ENCODE peak calls at places on chromosome 20, in eight cellular contexts. C is esophagus muscularis mucosa, W is OCI-LY7, E is PC-3, N is astrocyte, Y is A549, J is lung, T is cardiac muscle cell. U is an unnamed sample.

GRCh38 chr20:50093240-50093639 is 19.7 kb downstream of the UBE2V1 start:
- DNase-seq in C (no peak), E (no peak), Y (no peak), W (no peak), N (no peak), T (no peak), J (no peak), U (no peak)

GRCh38 chr20:17227199-17227535 is 327 bp downstream of the PCSK2 start:
- DNase-seq in N (no peak), T (no peak), C (no peak), W (no peak), J (no peak), E (no peak), Y (no peak), U (no peak)

GRCh38 chr20:13158339-13158738 is 62.7 kb upstream of the ISM1 start:
- DNase-seq in W (no peak), N (no peak), T (no peak), C (no peak), E (no peak), J (no peak), Y (no peak), U (no peak)

GRCh38 chr20:14055127-14055742 is 59.9 kb downstream of the MACROD2 start:
- DNase-seq in N (peak), C (no peak), T (peak), Y (peak), E (peak), J (no peak), W (peak), U (peak)

GRCh38 chr20:63751471-63752271 is 12.1 kb downstream of the SLC2A4RG start:
- DNase-seq in E (no peak), C (no peak), J (no peak), N (no peak), W (no peak), Y (no peak), T (no peak), U (no peak)

GRCh38 chr20:46093531-46093930 is 3.8 kb upstream of the NCOA5 start:
- DNase-seq in T (no peak), W (no peak), N (no peak), E (peak), C (no peak), J (no peak), Y (no peak), U (no peak)

GRCh38 chr20:19419420-19419819 is 207.0 kb downstream of the SLC24A3 start:
- DNase-seq in T (no peak), C (no peak), W (no peak), J (no peak), E (no peak), Y (no peak), N (no peak), U (no peak)

GRCh38 chr20:45011108-45011526 is 44.8 kb downstream of the STK4 start:
- DNase-seq in J (peak), T (peak), E (peak), N (peak), C (no peak), Y (peak), W (peak), U (peak)

GRCh38 chr20:61643631-61644386 is 391.7 kb downstream of the CDH4 start:
- DNase-seq in N (no peak), Y (no peak), C (no peak), W (no peak), J (no peak), E (no peak), T (no peak), U (no peak)

GRCh38 chr20:52105045-52105572 is 86.5 kb downstream of the ZFP64 start:
- DNase-seq in Y (peak), J (no peak), N (peak), W (no peak), E (no peak), C (no peak), T (peak), U (no peak)

GRCh38 chr20:1830240-1830639 is 65.0 kb upstream of the SIRPA start:
- DNase-seq in C (no peak), Y (peak), E (peak), N (peak), W (no peak), T (peak), J (peak), U (peak)

GRCh38 chr20:9059931-9060330 is 9.0 kb upstream of the PLCB4 start:
- DNase-seq in T (no peak), W (no peak), Y (no peak), E (peak), N (peak), C (no peak), J (no peak), U (no peak)

GRCh38 chr20:25675161-25675560 is 21.5 kb downstream of the ZNF337 start:
- DNase-seq in N (no peak), J (no peak), Y (no peak), W (no peak), T (no peak), C (peak), E (no peak), U (no peak)

GRCh38 chr20:25672659-25673058 is 24.0 kb downstream of the ZNF337 start:
- DNase-seq in E (no peak), J (no peak), C (peak), T (no peak), Y (no peak), W (no peak), N (no peak), U (no peak)

GRCh38 chr20:25668446-25668845 is 28.2 kb downstream of the ZNF337 start:
- DNase-seq in C (peak), N (no peak), Y (no peak), T (peak), J (no peak), W (no peak), E (no peak), U (no peak)

DNA sequence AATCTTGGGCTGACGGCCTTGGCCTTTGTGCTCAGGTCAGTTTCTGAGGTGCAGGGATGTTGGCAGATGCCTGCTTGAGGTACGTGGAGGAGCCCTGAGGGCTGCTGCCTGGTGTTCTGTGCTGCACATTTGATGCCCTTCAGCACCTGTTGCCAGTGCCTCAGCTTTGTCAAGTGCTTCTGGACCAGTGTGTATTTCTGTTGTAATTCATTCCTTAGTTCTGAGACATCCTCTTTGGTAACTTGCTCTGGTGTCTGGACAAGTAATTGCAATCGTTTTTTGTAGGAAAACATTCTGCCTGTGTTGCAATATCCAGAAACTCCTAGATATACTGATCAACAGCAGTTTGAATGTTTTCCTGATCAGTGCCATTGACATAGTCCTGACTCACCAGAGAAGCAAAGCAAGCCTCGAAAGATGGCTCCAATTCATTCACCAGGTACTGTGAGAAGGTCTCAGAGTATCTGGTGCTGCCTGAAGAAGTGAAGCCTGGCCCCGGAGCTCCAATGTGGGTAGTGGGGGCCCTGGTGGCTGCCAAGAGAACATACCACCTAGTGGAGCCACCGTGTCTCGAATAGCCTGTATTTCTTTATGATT is 26.7 kb downstream of the ZNF337 start:
- DNase-seq in E (peak), J (no peak), C (peak), Y (no peak), N (peak), T (peak), W (peak), U (peak)
- TF ChIP-seq CTCF in E (peak), J (no peak), C (no peak), Y (no peak), N (no peak), T (no peak), W (peak), U (peak)

DNA sequence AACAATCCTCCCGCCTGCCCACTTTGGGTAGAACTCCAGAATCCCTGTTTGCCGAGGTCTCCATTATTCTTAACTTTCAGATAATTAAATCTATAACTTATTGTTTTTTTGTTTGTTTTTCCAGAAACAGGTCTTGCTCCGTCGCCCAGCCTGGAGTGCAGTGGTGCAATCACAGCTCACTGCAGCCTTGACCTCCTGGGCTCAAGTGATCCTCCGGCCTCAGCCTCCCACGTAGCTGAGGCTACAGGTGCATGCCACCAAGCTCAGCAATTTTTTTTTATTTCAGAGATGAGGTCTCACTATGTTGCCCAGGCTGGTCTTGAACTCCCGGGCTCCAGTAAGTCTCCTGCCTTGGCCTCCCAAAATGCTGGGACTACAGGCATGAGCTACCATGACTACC is 28.8 kb downstream of the ZMYND8 start:
- DNase-seq in C (no peak), J (no peak), Y (no peak), N (no peak), T (no peak), W (no peak), E (no peak), U (no peak)
- H3K27ac ChIP-seq in C (peak), J (no peak), Y (peak), N (no peak), T (no peak), W (no peak), E (no peak), U (no peak)

DNA sequence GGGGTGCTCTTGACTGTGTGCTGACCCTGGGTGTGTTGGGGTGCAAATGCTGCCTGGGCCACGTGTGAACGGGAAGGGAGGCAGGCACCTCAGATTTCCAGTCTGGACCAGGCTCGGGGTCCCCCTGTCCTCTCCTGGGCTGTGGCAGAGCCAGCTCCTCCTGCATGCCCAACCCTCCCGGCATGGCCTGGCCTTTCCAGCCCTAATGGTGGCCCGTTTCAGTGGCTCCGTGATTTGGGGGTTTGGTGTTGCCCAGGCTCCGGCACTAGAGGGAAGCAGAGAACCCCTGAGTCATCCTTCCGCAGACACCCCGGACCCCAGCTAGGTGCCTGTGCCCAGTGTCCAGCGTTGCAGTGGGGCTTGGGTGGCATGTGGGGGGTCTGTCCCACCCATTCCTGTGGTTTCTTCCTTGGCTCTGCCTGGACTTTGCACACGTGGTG is 9.1 kb downstream of the RBM38 start:
- DNase-seq in T (no peak), N (no peak), Y (no peak), J (no peak), E (no peak), C (no peak), W (no peak), U (no peak)
- TF ChIP-seq CTCF in T (no peak), N (no peak), Y (no peak), J (no peak), E (no peak), C (peak), W (peak), U (no peak)

DNA sequence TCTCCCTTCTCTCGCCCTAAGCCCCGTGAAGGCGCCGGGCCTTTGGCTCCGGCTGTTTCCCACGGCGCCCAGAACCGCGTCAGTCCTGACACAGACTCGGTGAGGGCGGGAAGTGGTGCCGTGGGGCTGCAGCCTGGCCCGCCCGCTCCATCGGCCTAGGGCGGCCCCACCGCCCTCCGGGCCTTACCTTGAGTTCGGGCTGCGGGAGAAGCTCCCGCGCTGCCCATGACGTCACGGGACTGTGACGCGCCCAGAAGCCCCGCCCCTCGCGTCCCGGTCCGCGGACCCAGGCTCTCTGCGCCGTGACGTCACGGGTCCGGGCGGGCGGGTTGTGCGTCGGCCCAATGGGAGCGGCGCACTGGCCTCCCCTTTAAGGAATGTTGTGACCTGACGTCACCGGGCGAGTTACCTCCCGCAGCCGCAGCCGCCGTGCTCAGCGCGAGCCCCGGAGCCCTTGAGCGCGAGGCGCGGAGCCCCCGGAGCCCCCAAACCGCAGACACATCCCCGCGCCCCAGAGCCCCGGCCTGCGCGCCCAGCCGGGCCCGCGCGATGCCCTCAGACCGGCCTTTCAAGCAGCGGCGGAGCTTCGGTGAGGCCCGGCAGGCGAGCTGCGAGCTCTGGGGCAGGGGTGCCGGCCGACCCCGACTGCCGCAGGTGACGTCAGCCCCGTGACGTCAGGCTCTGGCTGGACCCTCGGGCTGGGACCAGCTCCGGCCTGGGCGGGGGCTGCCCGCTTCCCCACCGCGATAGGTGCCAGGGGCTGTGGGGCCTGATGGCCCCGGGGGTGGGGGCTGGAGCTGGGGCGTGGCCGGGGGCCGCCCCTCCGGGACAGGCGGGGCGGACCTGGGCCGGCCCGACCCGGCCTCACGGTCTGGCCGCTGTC is at the start of gene MAP1LC3A:
- DNase-seq in T (peak), C (peak), Y (peak), E (peak), J (peak), N (peak), W (no peak), U (peak)
- H3K27ac ChIP-seq in T (no peak), C (peak), Y (peak), E (no peak), J (peak), N (peak), W (no peak), U (peak)

GRCh38 chr20:4581838-4582237 is 139.9 kb upstream of the PRND start:
- DNase-seq in W (no peak), Y (no peak), T (no peak), C (peak), N (no peak), J (no peak), E (no peak), U (no peak)
- TF ChIP-seq CTCF in W (no peak), Y (no peak), T (peak), C (no peak), N (no peak), J (no peak), E (no peak), U (no peak)

GRCh38 chr20:38075161-38075998 is 41.8 kb downstream of the RPRD1B start:
- DNase-seq in C (peak), J (no peak), Y (no peak), N (peak), T (no peak), W (no peak), E (no peak), U (no peak)

GRCh38 chr20:38076548-38076947 is 43.0 kb downstream of the RPRD1B start:
- DNase-seq in J (no peak), C (no peak), T (no peak), N (no peak), E (no peak), Y (no peak), W (no peak), U (no peak)

GRCh38 chr20:38067717-38068365 is 34.3 kb downstream of the RPRD1B start:
- DNase-seq in J (no peak), C (no peak), N (no peak), Y (no peak), T (no peak), E (no peak), W (no peak), U (no peak)

GRCh38 chr20:38072885-38073284 is 39.3 kb downstream of the RPRD1B start:
- DNase-seq in C (no peak), N (no peak), E (no peak), Y (no peak), J (no peak), W (no peak), T (no peak), U (no peak)

DNA sequence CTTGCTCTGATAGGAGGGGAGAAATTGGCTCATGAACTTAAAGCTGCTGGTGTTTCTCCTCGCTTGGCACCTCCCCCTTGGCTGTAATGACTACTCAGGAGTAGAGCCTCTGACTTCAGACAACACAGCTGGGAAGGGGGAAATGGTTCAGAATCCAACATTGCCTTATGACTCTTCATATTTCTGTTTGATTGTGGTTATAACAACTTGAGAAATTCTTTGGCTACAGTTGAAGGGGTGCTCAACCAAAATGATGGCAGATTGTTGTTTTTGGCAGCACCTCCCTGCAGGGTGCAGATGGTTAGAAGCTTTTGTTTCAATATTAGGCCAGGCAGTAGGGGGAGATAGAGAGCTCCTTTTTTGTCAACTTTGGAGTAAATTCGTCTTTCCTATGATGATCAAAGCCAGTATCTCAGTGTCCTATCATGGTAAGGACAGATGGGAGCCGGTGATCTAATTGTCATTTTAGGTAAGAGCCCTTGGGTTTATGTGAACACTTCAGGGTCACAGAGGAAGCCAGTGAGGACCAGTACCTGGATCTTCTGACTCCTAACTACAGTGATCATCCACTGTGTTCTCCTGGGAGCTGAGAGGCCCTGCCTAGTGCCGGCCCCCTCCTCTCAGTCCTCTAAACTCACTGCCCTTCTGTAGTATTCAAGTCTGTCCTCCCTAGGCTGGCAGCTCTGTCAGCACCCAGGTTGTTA is 39.9 kb downstream of the RPRD1B start:
- DNase-seq in J (peak), W (peak), E (peak), Y (no peak), T (peak), C (peak), N (peak), U (peak)
- H3K27ac ChIP-seq in J (peak), W (no peak), E (peak), Y (no peak), T (peak), C (peak), N (peak), U (peak)

DNA sequence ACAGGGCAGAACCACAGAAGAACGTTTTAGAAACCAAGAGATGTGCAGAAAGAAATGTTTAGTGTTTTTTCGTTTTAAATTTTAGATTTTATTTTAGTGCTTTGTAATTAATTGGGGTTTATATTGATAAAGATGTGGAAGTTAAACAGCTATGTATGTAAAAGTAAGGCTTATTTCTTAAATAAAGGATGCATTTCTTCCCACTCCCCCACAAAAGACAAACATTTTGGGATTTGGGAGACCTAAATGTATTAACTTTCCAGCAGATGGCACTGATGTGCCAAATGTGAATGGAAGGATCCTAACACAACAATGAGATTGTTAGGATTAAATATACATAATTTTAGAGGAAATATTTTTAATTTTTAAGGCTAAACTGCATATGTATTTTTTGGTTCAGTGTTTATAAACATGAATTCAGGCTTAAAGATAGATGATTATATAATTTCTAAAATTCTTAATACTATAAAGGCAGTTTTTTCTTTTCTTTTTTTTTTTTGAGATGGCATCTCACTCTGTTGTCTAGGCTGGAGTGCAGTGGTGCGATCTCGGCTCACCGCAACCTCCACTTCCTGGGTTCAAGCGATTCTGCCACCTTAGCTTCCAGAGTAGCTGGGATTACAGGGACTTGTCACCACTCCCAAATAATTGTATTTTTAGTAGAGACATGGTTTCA is 12.0 kb downstream of the PFDN4 start:
- DNase-seq in T (peak), Y (peak), C (no peak), N (peak), J (no peak), E (peak), W (peak), U (no peak)
- TF ChIP-seq CTCF in T (peak), Y (peak), C (peak), N (peak), J (no peak), E (peak), W (peak), U (peak)

GRCh38 chr20:54107181-54107580 is 36.8 kb upstream of the BCAS1 start:
- DNase-seq in J (no peak), T (no peak), W (no peak), N (no peak), Y (no peak), E (no peak), C (no peak), U (no peak)
- H3K27ac ChIP-seq in J (no peak), T (no peak), W (no peak), N (no peak), Y (peak), E (no peak), C (no peak), U (no peak)